ENCODE peak calls at places on chromosome 6, in five cellular contexts. O is fibroblast of the aortic adventitia, U is fibroblast of gingiva, E is mesenchymal stem cell, I is RWPE1. M is an unnamed sample.

GRCh38 chr6:41732601-41733348 is 2.6 kb downstream of the TFEB start:
- DNase-seq in O (no peak), I (no peak), E (peak), U (no peak), M (peak)

GRCh38 chr6:168293641-168294530 is 25.7 kb downstream of the DACT2 start:
- DNase-seq in I (no peak), U (no peak), O (no peak), E (no peak), M (no peak)

GRCh38 chr6:163926642-163927041 is 512.1 kb downstream of the QKI start:
- DNase-seq in E (no peak), O (no peak), U (no peak), I (no peak), M (no peak)

GRCh38 chr6:111418971-111419693 is 63.9 kb downstream of the REV3L start:
- DNase-seq in U (no peak), E (peak), I (no peak), O (peak), M (peak)

GRCh38 chr6:22958677-22959076 is 389.3 kb downstream of the HDGFL1 start:
- DNase-seq in I (no peak), U (no peak), E (no peak), O (no peak), M (no peak)

GRCh38 chr6:78909391-78909790 is 42.0 kb downstream of the IRAK1BP1 start:
- DNase-seq in U (peak), O (peak), I (no peak), E (peak), M (no peak)

GRCh38 chr6:53433617-53434285 is 85.0 kb upstream of the ELOVL5 start:
- DNase-seq in I (no peak), U (no peak), O (no peak), E (no peak), M (no peak)

GRCh38 chr6:138647006-138647405 is 126.6 kb upstream of the CCDC28A start:
- DNase-seq in O (peak), E (no peak), U (peak), I (no peak), M (peak)

GRCh38 chr6:157944983-157945931 is 36.4 kb upstream of the SYNJ2 start:
- DNase-seq in I (no peak), O (no peak), U (no peak), E (no peak), M (no peak)

GRCh38 chr6:115969207-115969929 is 91.3 kb downstream of the FRK start:
- DNase-seq in U (no peak), O (peak), E (peak), I (no peak), M (no peak)

GRCh38 chr6:42025790-42026311 is 24.5 kb upstream of the TAF8 start:
- DNase-seq in I (no peak), E (no peak), U (no peak), O (no peak), M (no peak)

GRCh38 chr6:85015396-85015990 is 251.1 kb upstream of the TBX18 start:
- DNase-seq in E (peak), O (peak), U (peak), I (peak), M (no peak)

GRCh38 chr6:121237859-121238258 is 96.4 kb downstream of the TBC1D32 start:
- DNase-seq in I (no peak), U (no peak), E (no peak), O (no peak), M (peak)

GRCh38 chr6:8446391-8446790 is 11.0 kb upstream of the SLC35B3 start:
- DNase-seq in U (no peak), I (no peak), O (no peak), E (no peak), M (no peak)

GRCh38 chr6:7590918-7591302 is 912 bp downstream of the SNRNP48 start:
- DNase-seq in I (no peak), O (peak), E (peak), U (peak), M (no peak)

GRCh38 chr6:24359640-24360454 is 2.0 kb upstream of the DCDC2 start:
- DNase-seq in I (peak), U (peak), O (peak), E (peak), M (peak)

GRCh38 chr6:112205521-112206458 is 48.6 kb downstream of the LAMA4 start:
- DNase-seq in O (peak), I (peak), U (peak), E (no peak), M (peak)

GRCh38 chr6:140225587-140226438 is 851.4 kb upstream of the CITED2 start:
- DNase-seq in I (no peak), U (no peak), O (peak), E (no peak), M (peak)

GRCh38 chr6:163714179-163714578 is 299.7 kb downstream of the QKI start:
- DNase-seq in U (no peak), I (no peak), E (no peak), O (no peak), M (no peak)

GRCh38 chr6:47169785-47170685 is 127.9 kb upstream of the ADGRF1 start:
- DNase-seq in U (peak), I (peak), O (peak), E (peak), M (peak)

GRCh38 chr6:45801471-45802289 is 214.0 kb downstream of the CLIC5 start:
- DNase-seq in E (no peak), U (no peak), I (no peak), O (no peak), M (no peak)

GRCh38 chr6:46652603-46653438 is at the start of the genes CYP39A1 and SLC25A27:
- DNase-seq in O (peak), I (peak), E (peak), U (peak), M (peak)

M was measured in mammary epithelial cell.